ENCODE peak calls at places on chromosomes 11 and 22, in four cellular contexts. One of them, this sample, is unnamed.
A peak's percentile ranks its signal among the peaks of the same experiment; 100 is the strongest.

GRCh38 chr11:104618949-104619348 is 279.3 kb downstream of the CASP12 start:
- DNase-seq in A549: no peak
- DNase-seq in SJSA1: no peak
- DNase-seq in adipocyte: no peak
- DNase-seq in this sample: no peak

GRCh38 chr11:72430743-72431570 is 3.4 kb downstream of the CLPB start:
- DNase-seq in adipocyte: peak; percentile 84
- DNase-seq in SJSA1: no peak
- DNase-seq in A549: peak; percentile 66
- DNase-seq in this sample: peak; percentile 64

GRCh38 chr11:44178381-44178780 is 82.9 kb downstream of the EXT2 start:
- DNase-seq in A549: no peak
- DNase-seq in adipocyte: peak; percentile 45
- DNase-seq in SJSA1: peak; percentile 72
- DNase-seq in this sample: no peak

GRCh38 chr11:74839971-74840370 is 91.3 kb downstream of the RNF169 start:
- DNase-seq in A549: no peak
- DNase-seq in SJSA1: no peak
- DNase-seq in adipocyte: no peak
- DNase-seq in this sample: no peak

GRCh38 chr11:60951909-60952741 is at the start of gene SLC15A3:
- DNase-seq in SJSA1: no peak
- DNase-seq in adipocyte: peak; percentile 73
- DNase-seq in A549: no peak
- DNase-seq in this sample: no peak

GRCh38 chr11:32511926-32512325 is 71.7 kb upstream of the EIF3M start:
- DNase-seq in adipocyte: no peak
- DNase-seq in A549: no peak
- DNase-seq in SJSA1: no peak
- DNase-seq in this sample: no peak

GRCh38 chr22:35480627-35481565 is 59.7 kb upstream of the RASD2 start:
- DNase-seq in SJSA1: no peak
- DNase-seq in A549: no peak
- DNase-seq in adipocyte: no peak
- DNase-seq in this sample: no peak

GRCh38 chr22:44330727-44331660 is 18.2 kb upstream of the SHISAL1 start:
- DNase-seq in adipocyte: peak; percentile 50
- DNase-seq in SJSA1: no peak
- DNase-seq in A549: no peak
- DNase-seq in this sample: no peak

GRCh38 chr11:119175493-119176077 is 7.1 kb downstream of the NLRX1 start:
- DNase-seq in SJSA1: no peak
- DNase-seq in A549: no peak
- DNase-seq in adipocyte: peak; percentile 21
- DNase-seq in this sample: no peak

GRCh38 chr11:74057251-74058151 is 48.6 kb upstream of the UCP3 start:
- DNase-seq in SJSA1: no peak
- DNase-seq in adipocyte: peak; percentile 20
- DNase-seq in A549: peak; percentile 29
- DNase-seq in this sample: no peak

GRCh38 chr22:32722441-32722840 is 79.1 kb upstream of the TIMP3 start:
- DNase-seq in A549: no peak
- DNase-seq in SJSA1: no peak
- DNase-seq in adipocyte: no peak
- DNase-seq in this sample: no peak

GRCh38 chr22:32729368-32729767 is 72.1 kb upstream of the TIMP3 start:
- DNase-seq in SJSA1: no peak
- DNase-seq in A549: no peak
- DNase-seq in adipocyte: no peak
- DNase-seq in this sample: no peak

GRCh38 chr22:32723632-32724031 is 77.9 kb upstream of the TIMP3 start:
- DNase-seq in adipocyte: peak; percentile 95
- DNase-seq in SJSA1: peak; percentile 52
- DNase-seq in A549: no peak
- DNase-seq in this sample: no peak

GRCh38 chr22:32728291-32728690 is 73.2 kb upstream of the TIMP3 start:
- DNase-seq in SJSA1: no peak
- DNase-seq in A549: no peak
- DNase-seq in adipocyte: no peak
- DNase-seq in this sample: no peak

GRCh38 chr22:32725369-32725988 is 76.0 kb upstream of the TIMP3 start:
- DNase-seq in adipocyte: no peak
- DNase-seq in A549: no peak
- DNase-seq in SJSA1: no peak
- DNase-seq in this sample: no peak
- H3K4me1 ChIP-seq in adipocyte: peaks cover 39% of the 10 kb centered on the region
- H3K4me1 ChIP-seq in A549: no peaks in the 10 kb centered on the region
- H3K4me1 ChIP-seq in SJSA1: peaks cover 8% of the 10 kb centered on the region
- H3K4me1 ChIP-seq in this sample: no peaks in the 10 kb centered on the region

DNA sequence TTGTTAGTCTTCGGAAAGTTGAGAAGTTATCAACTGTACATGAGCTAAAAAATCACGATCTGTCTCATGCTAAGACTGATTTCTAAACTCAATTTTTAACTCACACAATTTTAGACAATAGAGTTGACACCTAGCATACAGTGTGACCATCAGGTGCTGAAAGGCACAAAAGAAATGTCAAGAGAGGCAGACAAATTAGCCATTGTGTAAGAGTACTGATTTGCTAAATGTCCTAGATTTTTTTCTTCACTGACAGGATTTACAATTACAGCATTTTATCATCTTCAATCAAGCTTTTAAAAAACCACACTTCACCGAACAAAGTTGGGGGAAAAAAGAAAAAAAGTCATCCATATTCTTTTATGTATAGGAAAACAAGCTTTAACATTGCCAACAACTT is 7.0 kb downstream of the LGR4 start:
- DNase-seq in adipocyte: no peak
- DNase-seq in SJSA1: no peak
- DNase-seq in A549: no peak
- DNase-seq in this sample: no peak
- H3K4me1 ChIP-seq in adipocyte: peaks cover 37% of the 10 kb centered on the region
- H3K4me1 ChIP-seq in SJSA1: peaks cover 28% of the 10 kb centered on the region
- H3K4me1 ChIP-seq in A549: peaks cover 80% of the 10 kb centered on the region
- H3K4me1 ChIP-seq in this sample: peaks cover 49% of the 10 kb centered on the region

GRCh38 chr11:28110108-28110838 is 2.1 kb downstream of the METTL15 start:
- DNase-seq in SJSA1: peak; percentile 79
- DNase-seq in A549: peak; percentile 47
- DNase-seq in adipocyte: peak; percentile 86
- DNase-seq in this sample: peak; percentile 81
- H3K4me1 ChIP-seq in SJSA1: peaks cover 33% of the 10 kb centered on the region
- H3K4me1 ChIP-seq in A549: peaks cover 30% of the 10 kb centered on the region
- H3K4me1 ChIP-seq in adipocyte: peaks cover 24% of the 10 kb centered on the region
- H3K4me1 ChIP-seq in this sample: peaks cover 27% of the 10 kb centered on the region

GRCh38 chr22:45777046-45777851 is 105.6 kb downstream of the ATXN10 start:
- DNase-seq in SJSA1: peak; percentile 53
- DNase-seq in A549: peak; percentile 52
- DNase-seq in adipocyte: peak; percentile 54
- DNase-seq in this sample: peak; percentile 38

GRCh38 chr22:45776313-45776585 is 104.6 kb downstream of the ATXN10 start:
- DNase-seq in SJSA1: no peak
- DNase-seq in adipocyte: no peak
- DNase-seq in A549: no peak
- DNase-seq in this sample: no peak

GRCh38 chr22:45775569-45776312 is 104.1 kb downstream of the ATXN10 start:
- DNase-seq in A549: no peak
- DNase-seq in adipocyte: no peak
- DNase-seq in SJSA1: no peak
- DNase-seq in this sample: no peak

GRCh38 chr22:45774016-45774670 is 102.5 kb downstream of the ATXN10 start:
- DNase-seq in A549: no peak
- DNase-seq in adipocyte: no peak
- DNase-seq in SJSA1: no peak
- DNase-seq in this sample: no peak

DNA sequence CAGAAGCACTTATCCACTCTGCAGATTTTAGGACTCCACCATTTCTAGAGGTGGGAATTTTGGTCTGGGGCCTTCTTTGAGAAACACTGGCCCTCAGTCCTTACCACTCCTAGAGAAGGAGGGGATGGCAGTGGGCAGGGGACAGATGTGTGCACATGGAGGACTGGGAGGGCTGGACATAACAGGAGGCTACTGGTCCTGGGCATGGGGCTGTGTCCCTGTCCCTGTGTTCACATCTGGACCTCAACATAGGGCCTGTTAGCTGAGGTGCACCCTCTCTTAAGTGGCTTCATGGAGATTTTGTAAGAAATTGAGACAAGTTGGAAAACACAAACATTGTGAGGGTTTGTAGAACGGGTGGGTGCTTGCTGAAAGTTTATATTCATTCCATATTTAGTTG is 103.4 kb downstream of the ATXN10 start:
- DNase-seq in adipocyte: no peak
- DNase-seq in SJSA1: no peak
- DNase-seq in A549: no peak
- DNase-seq in this sample: no peak
- H3K4me1 ChIP-seq in adipocyte: no peaks in the 10 kb centered on the region
- H3K4me1 ChIP-seq in SJSA1: peaks cover 23% of the 10 kb centered on the region
- H3K4me1 ChIP-seq in A549: peaks cover 67% of the 10 kb centered on the region
- H3K4me1 ChIP-seq in this sample: peaks cover 7% of the 10 kb centered on the region

DNA sequence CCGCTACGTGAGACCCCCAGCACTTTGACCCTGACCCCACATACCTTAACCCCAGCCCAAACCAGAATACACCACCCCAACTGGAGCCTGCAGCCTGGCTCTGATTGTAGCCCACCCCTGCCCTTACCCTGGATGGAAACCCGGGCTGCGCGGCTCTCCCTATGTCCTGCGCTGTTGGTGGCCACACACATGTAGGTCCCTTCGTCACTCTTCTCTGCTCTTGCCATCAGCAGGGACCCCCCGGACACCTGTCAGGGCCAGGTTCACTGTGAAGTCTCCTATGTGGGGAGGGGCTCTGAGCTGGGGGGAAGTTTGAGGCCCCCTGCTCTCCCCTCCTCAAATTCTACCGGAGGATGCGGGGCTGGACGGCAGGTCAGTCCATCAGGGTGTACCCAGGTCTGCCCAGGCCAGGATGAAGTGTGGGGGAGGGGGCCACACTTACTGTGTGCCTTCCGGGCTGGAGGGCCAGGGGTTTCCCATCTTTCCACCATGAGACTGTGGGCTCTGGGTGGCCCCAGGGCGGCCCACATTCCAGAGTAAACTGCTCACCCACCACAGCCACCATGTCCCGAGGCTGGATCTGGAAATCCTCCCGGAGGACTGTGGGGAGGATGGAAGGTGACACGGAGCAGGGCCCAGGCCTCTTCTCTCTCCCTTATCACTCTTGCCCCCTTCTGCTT is 1.5 kb downstream of the ROBO4 start:
- DNase-seq in SJSA1: peak; percentile 69
- DNase-seq in A549: no peak
- DNase-seq in adipocyte: no peak
- DNase-seq in this sample: no peak
- H3K4me1 ChIP-seq in SJSA1: peaks cover 55% of the 10 kb centered on the region
- H3K4me1 ChIP-seq in A549: peaks cover 25% of the 10 kb centered on the region
- H3K4me1 ChIP-seq in adipocyte: peaks cover 46% of the 10 kb centered on the region
- H3K4me1 ChIP-seq in this sample: no peaks in the 10 kb centered on the region

This sample was measured in HAP-1.